ENCODE peak calls at places on chromosomes 2 and 18, in ten cellular contexts. E is DMS153; Y is psoas muscle; Q is stimulated activated CD4-positive, alpha-beta T cell treated with anti-CD3 and anti-CD28 coated beads, Interleukin-12 subunit alpha, Interleukin-12 subunit beta, amount 100 ng/mL, for 24 hours; H is cardiac fibroblast; C is T-helper 1 cell; D is EL; F is epithelial cell of esophagus; Z is OCI-M1; S is posterior cingulate gyrus. W is an unnamed sample.

GRCh38 chr18:79609841-79610281 is 69.7 kb upstream of the CTDP1 start:
- DNase-seq in E (no peak), Y (no peak), Q (no peak), H (no peak), C (no peak), D (no peak), F (no peak), Z (no peak), S (peak; percentile 65), W (no peak)

GRCh38 chr2:71240794-71241193 is 13.9 kb upstream of the PAIP2B start:
- DNase-seq in E (no peak), Y (no peak), Q (no peak), H (no peak), C (no peak), D (no peak), F (no peak), Z (no peak), S (no peak), W (no peak)

GRCh38 chr2:2731885-2732284 is 400.8 kb upstream of the MYT1L start:
- DNase-seq in E (no peak), Y (no peak), Q (no peak), H (no peak), C (no peak), D (no peak), F (no peak), Z (no peak), S (no peak), W (no peak)

GRCh38 chr2:240956935-240957655 is 41.3 kb upstream of the SNED1 start:
- DNase-seq in E (no peak), Y (peak; percentile 8), Q (no peak), H (no peak), C (no peak), D (no peak), F (no peak), Z (no peak), S (peak; percentile 55), W (no peak)

GRCh38 chr18:33830210-33830609 is 252.2 kb downstream of the ASXL3 start:
- DNase-seq in E (no peak), Y (no peak), Q (no peak), H (no peak), C (no peak), D (no peak), F (no peak), Z (no peak), S (no peak), W (no peak)

GRCh38 chr2:228507870-228508269 is 326.4 kb upstream of the SPHKAP start:
- DNase-seq in E (no peak), Y (no peak), Q (no peak), H (no peak), C (no peak), D (no peak), F (no peak), Z (no peak), S (no peak), W (no peak)

GRCh38 chr2:51324028-51324427 is 292.1 kb upstream of the NRXN1 start:
- DNase-seq in E (no peak), Y (no peak), Q (no peak), H (no peak), C (no peak), D (no peak), F (no peak), Z (no peak), S (no peak), W (no peak)

GRCh38 chr2:1173528-1173927 is 222.9 kb downstream of the SNTG2 start:
- DNase-seq in E (no peak), Y (no peak), Q (no peak), H (no peak), C (no peak), D (no peak), F (no peak), Z (no peak), S (no peak), W (no peak)

GRCh38 chr2:135840601-135841000 is 3.6 kb upstream of the LCT start:
- DNase-seq in E (no peak), Y (no peak), Q (no peak), H (peak; percentile 40), C (no peak), D (no peak), F (no peak), Z (no peak), S (no peak), W (peak; percentile 17)

GRCh38 chr18:5868218-5868904 is 27.0 kb downstream of the TMEM200C start:
- DNase-seq in E (no peak), Y (peak; percentile 34), Q (no peak), H (peak; percentile 91), C (no peak), D (peak; percentile 48), F (peak; percentile 68), Z (peak; percentile 89), S (peak; percentile 73), W (peak; percentile 47)

GRCh38 chr2:44273596-44273995 is 1.7 kb upstream of the SLC3A1 start:
- DNase-seq in E (no peak), Y (no peak), Q (no peak), H (peak; percentile 59), C (no peak), D (no peak), F (no peak), Z (no peak), S (no peak), W (no peak)

GRCh38 chr2:47905454-47906260 is 641 bp downstream of the FBXO11 start:
- DNase-seq in E (no peak), Y (peak; percentile 68), Q (peak; percentile 28), H (peak; percentile 58), C (peak; percentile 56), D (peak; percentile 41), F (peak; percentile 67), Z (peak; percentile 73), S (peak; percentile 88), W (no peak)

GRCh38 chr18:3906072-3906471 is 456.1 kb downstream of the TGIF1 start:
- DNase-seq in E (no peak), Y (no peak), Q (no peak), H (no peak), C (no peak), D (no peak), F (no peak), Z (peak; percentile 16), S (no peak), W (no peak)

GRCh38 chr2:71380665-71381064 is 49.1 kb downstream of the ZNF638 start:
- DNase-seq in E (no peak), Y (no peak), Q (no peak), H (peak; percentile 28), C (no peak), D (peak; percentile 45), F (no peak), Z (no peak), S (no peak), W (no peak)

GRCh38 chr2:102082591-102083586 is 59.7 kb upstream of the IL1R1 start:
- DNase-seq in E (peak; percentile 6), Y (no peak), Q (peak; percentile 37), H (peak; percentile 95), C (peak; percentile 3), D (peak; percentile 66), F (peak; percentile 84), Z (peak; percentile 80), S (no peak), W (no peak)

GRCh38 chr2:179050735-179051134 is 798 bp upstream of the CCDC141 start:
- DNase-seq in E (no peak), Y (no peak), Q (no peak), H (no peak), C (no peak), D (no peak), F (no peak), Z (peak; percentile 10), S (no peak), W (no peak)

GRCh38 chr2:133452561-133452960 is 115.7 kb downstream of the NCKAP5 start:
- DNase-seq in E (no peak), Y (no peak), Q (no peak), H (no peak), C (no peak), D (no peak), F (peak; percentile 97), Z (no peak), S (no peak), W (no peak)

GRCh38 chr2:191539068-191539467 is 138.9 kb upstream of the NABP1 start:
- DNase-seq in E (no peak), Y (no peak), Q (no peak), H (peak; percentile 55), C (peak; percentile 12), D (peak; percentile 39), F (peak; percentile 29), Z (peak; percentile 65), S (no peak), W (no peak)

GRCh38 chr18:9109523-9109922 is 7.0 kb downstream of the NDUFV2 start:
- DNase-seq in E (no peak), Y (no peak), Q (no peak), H (peak; percentile 72), C (no peak), D (no peak), F (no peak), Z (no peak), S (no peak), W (no peak)

GRCh38 chr2:162013514-162014205 is 60.4 kb downstream of the DPP4 start:
- DNase-seq in E (no peak), Y (no peak), Q (no peak), H (no peak), C (no peak), D (no peak), F (no peak), Z (no peak), S (no peak), W (no peak)

GRCh38 chr2:147327636-147328035 is 517.2 kb upstream of the ACVR2A start:
- DNase-seq in E (no peak), Y (no peak), Q (no peak), H (peak; percentile 16), C (no peak), D (no peak), F (no peak), Z (no peak), S (no peak), W (no peak)

GRCh38 chr2:120447122-120447785 is 101.3 kb downstream of the INHBB start:
- DNase-seq in E (no peak), Y (no peak), Q (no peak), H (no peak), C (no peak), D (no peak), F (no peak), Z (no peak), S (no peak), W (no peak)

GRCh38 chr2:6325616-6326015 is 540.1 kb downstream of the CMPK2 start:
- DNase-seq in E (no peak), Y (no peak), Q (no peak), H (no peak), C (no peak), D (no peak), F (no peak), Z (no peak), S (no peak), W (no peak)

GRCh38 chr18:10860937-10861336 is 288.4 kb downstream of the PIEZO2 start:
- DNase-seq in E (no peak), Y (no peak), Q (no peak), H (no peak), C (no peak), D (no peak), F (no peak), Z (no peak), S (no peak), W (no peak)

GRCh38 chr18:62388855-62389760 is 64.0 kb downstream of the TNFRSF11A start:
- DNase-seq in E (no peak), Y (no peak), Q (no peak), H (peak; percentile 9), C (no peak), D (peak; percentile 27), F (peak; percentile 86), Z (no peak), S (no peak), W (no peak)

GRCh38 chr2:180015951-180016709 is 9.0 kb upstream of the CWC22 start:
- DNase-seq in E (no peak), Y (no peak), Q (no peak), H (peak; percentile 85), C (no peak), D (peak; percentile 84), F (peak; percentile 75), Z (peak; percentile 44), S (no peak), W (no peak)

GRCh38 chr18:75253784-75254183 is 43.2 kb downstream of the TSHZ1 start:
- DNase-seq in E (no peak), Y (no peak), Q (no peak), H (peak; percentile 66), C (no peak), D (peak; percentile 48), F (no peak), Z (no peak), S (no peak), W (no peak)

GRCh38 chr2:25561136-25561850 is 112.1 kb downstream of the DTNB start:
- DNase-seq in E (no peak), Y (no peak), Q (no peak), H (no peak), C (no peak), D (no peak), F (no peak), Z (no peak), S (no peak), W (no peak)